ENCODE peak calls at places on chromosome 21, in ten cellular contexts. M is testis, J is psoas muscle, H is colonic mucosa, Y is Panc1, K is IMR-90, F is heart left ventricle, S is GM23248, Q is pancreas, N is heart right ventricle. C is an unnamed sample.

GRCh38 chr21:15300131-15300530 is 235.3 kb upstream of the NRIP1 start:
- DNase-seq in K (no peak), S (no peak), H (no peak), J (no peak), N (no peak), M (no peak), F (no peak), Y (no peak), Q (no peak), C (no peak)

GRCh38 chr21:34545079-34545884 is 33.3 kb upstream of the KCNE1 start:
- DNase-seq in N (no peak), Y (no peak), K (peak; percentile 73), S (peak; percentile 71), J (no peak), F (no peak), H (peak; percentile 49), M (peak; percentile 19), Q (no peak), C (peak; percentile 81)

GRCh38 chr21:28267449-28267848 is 725.2 kb downstream of the LTN1 start:
- DNase-seq in M (no peak), F (no peak), H (no peak), S (no peak), Q (no peak), N (no peak), Y (no peak), K (no peak), J (no peak), C (no peak)

GRCh38 chr21:42187976-42188653 is 30.8 kb upstream of the ABCG1 start:
- DNase-seq in N (no peak), S (peak; percentile 46), H (no peak), M (peak; percentile 34), F (peak; percentile 60), Y (no peak), J (no peak), Q (no peak), K (no peak), C (no peak)

GRCh38 chr21:31557956-31558838 is 101.3 kb upstream of the SOD1 start:
- DNase-seq in S (peak; percentile 9), N (no peak), Y (no peak), Q (peak; percentile 62), J (no peak), F (no peak), K (no peak), H (peak; percentile 41), M (peak; percentile 63), C (peak; percentile 58)

GRCh38 chr21:42364304-42364865 is 1.9 kb downstream of the TFF1 start:
- DNase-seq in N (no peak), H (no peak), S (no peak), J (no peak), M (no peak), K (no peak), Q (no peak), Y (no peak), F (no peak), C (no peak)

GRCh38 chr21:39046236-39046911 is 136.9 kb downstream of the PSMG1 start:
- DNase-seq in M (no peak), F (no peak), K (no peak), H (peak; percentile 12), Q (no peak), N (no peak), J (no peak), Y (no peak), S (no peak), C (no peak)

GRCh38 chr21:45281411-45282282 is 6.0 kb downstream of the POFUT2 start:
- DNase-seq in H (no peak), N (no peak), Q (peak; percentile 63), S (no peak), J (peak; percentile 59), K (no peak), Y (no peak), M (peak; percentile 8), F (peak; percentile 6), C (peak; percentile 51)

GRCh38 chr21:28540514-28540913 is 452.2 kb downstream of the LTN1 start:
- DNase-seq in K (peak; percentile 89), J (no peak), S (peak; percentile 73), Y (no peak), N (no peak), M (no peak), F (no peak), H (no peak), Q (no peak), C (no peak)

DNA sequence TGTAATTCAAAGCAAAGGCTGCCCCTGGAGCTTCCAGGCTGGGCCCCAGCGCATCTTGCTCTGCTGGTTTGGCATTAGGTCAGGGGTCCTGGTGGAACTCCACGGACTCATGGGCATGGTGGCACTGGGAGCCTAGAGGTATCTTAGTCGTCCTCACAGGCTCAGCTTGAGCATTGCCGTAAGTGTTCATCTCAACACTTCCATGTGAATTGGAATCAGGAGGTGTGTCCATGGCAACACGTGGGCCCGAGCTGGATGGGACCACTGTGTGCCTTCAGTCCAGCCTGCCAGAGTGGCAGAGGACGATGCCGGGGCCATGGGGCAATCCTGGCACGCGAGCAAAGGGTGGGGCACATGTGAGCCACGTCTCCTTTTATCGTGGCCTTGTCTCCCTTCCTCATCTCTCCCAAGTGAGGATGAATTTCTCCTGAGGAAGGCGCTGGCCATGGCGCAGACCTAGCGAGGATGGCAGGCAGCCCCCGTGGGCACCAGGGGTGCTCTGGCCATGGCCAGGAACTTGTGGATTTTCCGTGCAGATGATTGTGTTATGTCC is 47.0 kb downstream of the AGPAT3 start:
- DNase-seq in M (no peak), J (peak; percentile 73), H (no peak), S (no peak), K (no peak), F (no peak), N (no peak), Y (no peak), Q (no peak), C (no peak)
- H3K27ac ChIP-seq in M (no peak overlapping the region), J (peak overlapping the region; percentile 41), H (no peak overlapping the region), S (no peak overlapping the region), K (no peak overlapping the region), F (no peak overlapping the region), N (peak overlapping the region; percentile 28), Y (no peak overlapping the region), Q (no peak overlapping the region), C (no peak overlapping the region)

GRCh38 chr21:20814090-20814489 is 184.1 kb upstream of the NCAM2 start:
- DNase-seq in Y (no peak), M (no peak), J (no peak), F (no peak), H (no peak), Q (no peak), K (no peak), N (no peak), S (no peak), C (no peak)
- H3K9me3 ChIP-seq in Y (no peaks in the 10 kb centered on the region), M (no peaks in the 10 kb centered on the region), J (no peaks in the 10 kb centered on the region), F (peaks cover 7% of the 10 kb centered on the region), H (no peaks in the 10 kb centered on the region), Q (no peaks in the 10 kb centered on the region), K (peaks cover 11% of the 10 kb centered on the region), N (no peaks in the 10 kb centered on the region), S (no peaks in the 10 kb centered on the region), C (peaks cover 4% of the 10 kb centered on the region)

GRCh38 chr21:36344931-36345330 is 24.9 kb downstream of the MORC3 start:
- DNase-seq in J (no peak), S (no peak), Q (no peak), F (no peak), N (no peak), M (no peak), Y (no peak), H (no peak), K (no peak), C (no peak)

GRCh38 chr21:36350282-36350910 is 30.4 kb downstream of the MORC3 start:
- DNase-seq in Y (no peak), M (peak; percentile 52), J (no peak), S (peak; percentile 69), K (peak; percentile 81), H (no peak), F (no peak), Q (no peak), N (no peak), C (no peak)

GRCh38 chr21:36349315-36349714 is 29.3 kb downstream of the MORC3 start:
- DNase-seq in F (no peak), M (no peak), H (no peak), J (no peak), N (no peak), K (no peak), Q (no peak), S (no peak), Y (no peak), C (no peak)

GRCh38 chr21:36347962-36348328 is 27.9 kb downstream of the MORC3 start:
- DNase-seq in M (no peak), J (no peak), S (peak; percentile 61), K (peak; percentile 58), H (no peak), Q (no peak), N (no peak), Y (no peak), F (no peak), C (no peak)

DNA sequence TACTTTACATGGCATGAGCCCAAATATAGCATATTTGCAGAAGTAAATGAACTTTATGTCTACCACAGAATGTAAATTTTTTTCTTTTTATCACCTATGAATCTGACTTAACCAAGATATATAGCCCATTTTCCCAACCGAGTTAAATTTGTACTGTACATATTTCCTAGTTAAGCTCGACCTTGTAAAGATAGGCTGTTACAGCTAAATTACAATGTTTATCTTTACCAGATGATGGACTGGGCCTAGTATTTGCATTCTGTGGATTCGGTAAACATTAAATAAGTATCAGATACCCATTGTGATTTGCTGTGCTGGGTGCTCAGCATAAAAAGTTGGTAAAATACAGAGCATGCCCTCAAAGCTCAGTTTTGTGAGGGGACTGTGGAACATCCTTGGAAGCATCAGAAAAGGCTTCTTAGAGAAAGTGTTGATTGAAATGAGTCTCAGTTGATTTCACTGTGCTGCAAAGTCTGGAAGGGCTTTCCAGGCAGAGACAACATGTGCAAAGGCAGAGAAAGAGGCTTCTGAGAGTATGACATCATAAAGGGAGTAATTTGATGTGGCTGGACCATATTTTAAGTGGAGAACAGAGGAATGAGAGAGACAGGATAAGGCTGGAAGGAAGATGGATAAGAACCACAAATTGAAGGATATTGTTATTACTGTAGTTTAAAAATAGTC is 27.4 kb downstream of the MORC3 start:
- DNase-seq in F (no peak), Y (no peak), Q (no peak), H (no peak), N (no peak), M (no peak), K (peak; percentile 55), J (no peak), S (peak; percentile 32), C (no peak)
- H3K36me3 ChIP-seq in F (peaks cover 100% of the 10 kb centered on the region), Y (peaks cover 23% of the 10 kb centered on the region), Q (peaks cover 3% of the 10 kb centered on the region), H (peaks cover under 1% of the 10 kb centered on the region), N (peaks cover 66% of the 10 kb centered on the region), M (no peaks in the 10 kb centered on the region), K (peaks cover 42% of the 10 kb centered on the region), J (peaks cover 92% of the 10 kb centered on the region), S (peaks cover 47% of the 10 kb centered on the region), C (peaks cover 96% of the 10 kb centered on the region)

DNA sequence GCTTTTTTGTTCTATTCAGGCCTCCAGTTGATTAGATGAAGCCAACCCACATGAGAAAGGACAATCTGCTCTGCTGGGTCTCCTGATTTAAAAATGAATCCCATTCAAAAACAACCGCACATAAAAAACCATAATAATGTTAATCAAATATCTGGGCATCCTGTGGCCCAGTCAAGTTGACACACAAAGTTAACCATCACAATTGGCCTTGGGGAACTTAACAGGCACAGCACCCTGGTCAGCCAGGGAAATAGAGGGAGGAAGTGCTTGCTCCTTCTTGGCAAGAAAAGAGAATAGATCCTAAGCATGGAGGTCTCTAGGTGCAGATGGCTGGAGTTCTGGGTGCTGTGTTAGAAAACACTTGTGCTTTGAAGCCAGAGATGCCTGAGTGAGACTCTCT is 109.6 kb upstream of the OLIG2 start:
- DNase-seq in K (no peak), Y (no peak), M (no peak), J (no peak), Q (no peak), H (no peak), N (no peak), F (no peak), S (no peak), C (no peak)
- H3K27ac ChIP-seq in K (no peak overlapping the region), Y (no peak overlapping the region), M (no peak overlapping the region), J (no peak overlapping the region), Q (no peak overlapping the region), H (no peak overlapping the region), N (no peak overlapping the region), F (no peak overlapping the region), S (no peak overlapping the region), C (no peak overlapping the region)